ENCODE peak calls at places on chromosome 5, in four cellular contexts. S is PC-3, O is endothelial cell of umbilical vein, E is neural progenitor cell. I is an unnamed sample. For H4K20me1, the result is how much of the 10 kb centered on the place peaks cover.

GRCh38 chr5:57753446-57753845 is 270.8 kb upstream of the ACTBL2 start:
- DNase-seq in S (peak), O (no peak), E (no peak), I (peak)

GRCh38 chr5:76457685-76458491 is 54.8 kb downstream of the IQGAP2 start:
- DNase-seq in S (peak), O (no peak), E (no peak), I (no peak)

GRCh38 chr5:180070726-180071417 is 687 bp downstream of the RNF130 start:
- DNase-seq in S (peak), O (peak), E (peak), I (peak)

GRCh38 chr5:146164382-146164781 is 18.1 kb downstream of the LARS1 start:
- DNase-seq in S (no peak), O (no peak), E (no peak), I (no peak)

GRCh38 chr5:178551059-178551458 is 39.1 kb downstream of the COL23A1 start:
- DNase-seq in S (peak), O (peak), E (no peak), I (no peak)

GRCh38 chr5:103094737-103095136 is 25.2 kb downstream of the GIN1 start:
- DNase-seq in S (no peak), O (no peak), E (no peak), I (no peak)

GRCh38 chr5:113059232-113059805 is 82.7 kb downstream of the DCP2 start:
- DNase-seq in S (no peak), O (peak), E (peak), I (no peak)

GRCh38 chr5:140240987-140241706 is 61.8 kb downstream of the PFDN1 start:
- DNase-seq in S (peak), O (peak), E (peak), I (peak)

GRCh38 chr5:78899922-78900362 is 85.2 kb downstream of the ARSB start:
- DNase-seq in S (peak), O (peak), E (peak), I (peak)

DNA sequence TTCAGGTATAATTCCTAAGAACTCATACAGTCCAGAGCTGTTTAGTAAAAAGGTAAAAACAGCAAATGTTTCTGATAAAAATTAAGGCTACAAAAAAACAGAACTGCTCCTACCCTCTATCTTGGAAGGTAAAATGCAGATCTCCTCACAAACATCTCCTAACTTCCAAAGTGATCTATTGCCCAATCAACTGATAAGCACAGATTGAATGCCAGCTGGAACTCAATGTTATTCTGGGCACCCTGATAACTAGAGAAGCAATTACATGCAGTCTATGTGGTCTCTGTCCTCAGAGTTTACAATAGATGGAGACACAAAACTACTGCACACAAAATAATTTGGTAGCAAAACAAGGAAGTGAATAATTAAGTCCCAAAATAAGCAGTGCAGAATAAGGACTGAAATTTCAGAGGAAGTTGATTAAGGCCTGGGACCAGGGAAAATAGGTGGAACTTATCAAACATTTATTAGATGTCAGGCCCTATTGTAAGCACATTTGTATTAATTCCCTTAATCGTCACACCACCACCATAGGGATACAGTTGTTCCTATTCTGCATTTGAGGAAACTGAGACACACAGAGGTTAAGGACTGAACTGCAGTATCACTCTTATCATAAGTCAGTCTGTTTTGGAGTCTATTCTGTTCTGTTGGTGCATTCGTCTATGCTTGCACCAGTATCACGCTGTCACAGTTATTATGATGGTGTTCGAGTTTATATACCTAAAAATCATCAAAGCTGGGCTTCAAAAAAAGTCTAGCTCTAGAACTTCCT is 102.2 kb upstream of the TARS1 start:
- DNase-seq in S (no peak), O (peak), E (no peak), I (no peak)
- TF ChIP-seq CTCF in S (peak), O (no peak), E (no peak), I (no peak)

GRCh38 chr5:131789765-131790164 is 7.1 kb downstream of the FNIP1 start:
- DNase-seq in S (no peak), O (no peak), E (no peak), I (no peak)
- H4K20me1 ChIP-seq in S (under half), O (under half), E (half or more), I (under half)

GRCh38 chr5:115166744-115167393 is 2.8 kb downstream of the TRIM36 start:
- DNase-seq in S (no peak), O (no peak), E (no peak), I (no peak)

GRCh38 chr5:115170924-115171510 is 1.3 kb upstream of the TRIM36 start:
- DNase-seq in S (peak), O (no peak), E (no peak), I (no peak)

GRCh38 chr5:115170128-115170923 is 618 bp upstream of the TRIM36 start:
- DNase-seq in S (peak), O (peak), E (peak), I (no peak)

GRCh38 chr5:115168829-115169391 is 798 bp downstream of the TRIM36 start:
- DNase-seq in S (no peak), O (peak), E (peak), I (peak)

DNA sequence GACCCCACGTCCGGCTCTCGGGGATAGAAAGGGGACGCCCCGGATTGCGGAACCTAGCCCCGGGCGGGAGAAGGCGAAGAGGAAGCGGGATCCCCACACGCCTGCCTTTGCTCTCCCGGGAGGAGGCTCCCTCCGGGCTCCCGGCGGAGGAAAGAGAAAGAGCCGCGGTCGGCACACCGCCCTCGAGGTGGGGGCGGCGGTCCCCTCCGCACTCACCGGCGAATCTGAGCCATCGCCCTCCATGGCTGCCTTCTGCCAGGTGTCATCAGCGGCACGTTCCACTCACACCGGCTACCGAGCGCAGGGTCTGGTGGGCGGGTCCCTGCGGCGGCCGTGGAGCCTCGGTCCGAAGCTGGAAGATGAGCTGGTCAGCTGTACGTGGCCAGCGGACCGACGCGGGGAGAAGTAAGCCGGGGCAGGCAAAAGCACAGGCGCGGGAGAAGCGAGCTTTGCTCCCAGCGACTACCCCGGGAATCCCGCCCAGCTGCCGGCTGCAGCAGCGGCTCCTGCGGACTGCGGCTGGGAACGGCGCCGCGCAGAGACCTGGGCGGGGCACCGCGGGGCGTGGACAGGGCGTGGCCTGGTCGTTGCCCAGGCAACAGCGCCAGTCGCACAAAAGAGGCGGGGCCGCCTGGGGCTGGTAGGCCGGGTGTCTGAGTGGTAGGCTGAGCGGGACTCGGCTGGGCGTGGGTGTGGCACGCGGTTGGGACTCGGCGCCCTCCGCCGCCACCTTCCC is at the start of gene TRIM36:
- DNase-seq in S (peak), O (peak), E (peak), I (peak)
- TF ChIP-seq CTCF in S (peak), O (peak), E (peak), I (no peak)

GRCh38 chr5:177483994-177484901 is 10.8 kb upstream of the DBN1 start:
- DNase-seq in S (peak), O (no peak), E (no peak), I (no peak)
- H4K20me1 ChIP-seq in S (under half), O (under half), E (under half), I (under half)

DNA sequence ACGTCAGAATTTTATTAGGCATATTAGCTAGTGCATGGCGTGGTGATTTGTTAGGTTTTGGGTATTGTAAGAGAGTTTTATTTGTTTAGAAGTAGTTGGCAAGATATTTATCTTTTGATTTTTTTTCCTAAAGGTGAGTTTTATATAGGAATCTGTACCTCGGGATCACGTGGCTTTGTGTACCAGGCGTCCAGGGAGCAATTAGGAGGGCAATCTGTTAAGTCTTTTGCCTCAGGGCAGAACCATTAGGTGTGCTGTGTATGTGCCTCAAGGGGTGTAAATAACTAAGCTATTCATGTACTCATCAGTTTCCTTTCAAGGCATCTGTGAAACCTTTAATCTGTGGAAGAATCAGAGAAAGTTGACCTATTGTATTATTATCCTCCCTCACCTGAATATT is 39.4 kb downstream of the ZSWIM6 start:
- DNase-seq in S (no peak), O (no peak), E (no peak), I (no peak)
- TF ChIP-seq CTCF in S (no peak), O (no peak), E (no peak), I (no peak)

GRCh38 chr5:37685211-37685610 is 154.6 kb downstream of the GDNF start:
- DNase-seq in S (no peak), O (no peak), E (no peak), I (no peak)
- H4K20me1 ChIP-seq in S (under half), O (under half), E (under half), I (under half)

GRCh38 chr5:173057062-173057924 is 1.1 kb downstream of the CREBRF start:
- DNase-seq in S (peak), O (peak), E (peak), I (peak)
- TF ChIP-seq CTCF in S (no peak), O (peak), E (no peak), I (peak)

DNA sequence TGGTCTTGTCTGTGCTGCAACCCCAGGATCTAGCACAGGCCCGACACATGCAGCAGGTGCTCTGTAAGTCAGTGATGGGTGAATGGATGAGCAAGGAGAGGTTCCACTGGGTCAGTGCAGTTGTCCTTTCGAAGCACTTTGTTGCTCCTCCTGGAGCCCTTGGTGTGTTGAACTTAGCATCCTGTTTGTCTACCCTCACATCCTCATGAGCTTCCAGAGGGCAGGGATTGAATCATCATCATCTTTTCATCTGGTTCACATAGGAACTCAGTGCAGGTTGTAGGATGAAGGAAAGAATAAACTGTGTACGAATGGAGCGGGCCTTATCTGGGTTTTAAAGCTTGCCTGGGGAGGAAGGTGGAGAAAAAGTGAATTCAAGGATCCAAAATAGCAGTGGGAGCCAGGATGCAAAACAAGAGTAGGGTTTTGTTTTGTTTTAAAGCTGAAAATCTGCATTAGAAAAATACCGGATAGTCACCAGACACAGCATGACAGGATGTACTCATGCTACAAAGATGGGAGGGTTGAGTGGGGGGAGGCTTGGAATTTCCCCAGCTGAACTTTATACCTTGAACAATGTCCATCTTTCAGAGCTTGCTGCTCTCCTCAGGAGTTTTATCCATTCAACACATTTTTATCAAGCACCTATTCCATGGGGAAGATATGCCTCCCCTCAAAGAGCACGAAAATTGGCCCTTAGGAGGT is 55.8 kb downstream of the PTTG1 start:
- DNase-seq in S (no peak), O (peak), E (no peak), I (no peak)
- H4K20me1 ChIP-seq in S (under half), O (under half), E (under half), I (under half)

DNA sequence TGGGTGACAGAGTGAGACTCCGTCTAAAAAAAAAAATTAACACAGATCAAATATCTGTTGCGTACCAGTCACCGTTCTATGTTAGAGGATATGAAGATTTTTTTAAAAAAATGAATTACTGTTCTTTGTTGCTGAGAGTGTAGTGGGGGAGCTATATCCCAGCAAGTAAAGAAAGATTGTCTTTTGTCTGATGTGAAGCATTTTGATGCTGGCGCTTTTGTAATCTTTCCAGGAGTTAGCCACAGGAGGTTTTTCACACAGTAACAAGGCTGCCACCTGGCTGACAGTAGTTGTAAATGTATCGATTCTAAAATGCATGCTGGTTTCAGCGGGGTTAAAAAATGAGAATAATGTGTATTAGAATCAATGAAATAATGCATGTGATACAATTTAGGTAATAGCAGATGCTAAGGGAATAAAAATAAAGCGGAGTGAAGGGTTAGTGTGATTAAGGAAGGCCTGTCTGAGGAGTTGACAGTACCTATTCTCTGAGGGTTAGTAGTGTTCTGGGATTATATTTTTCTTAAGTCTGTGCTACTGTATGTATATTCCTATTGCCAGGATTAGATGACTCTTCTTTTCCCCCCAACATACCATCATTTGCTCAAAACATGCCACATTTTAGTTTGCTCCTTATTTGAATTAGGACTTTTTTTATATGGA is 3.4 kb downstream of the LMNB1 start:
- DNase-seq in S (peak), O (peak), E (peak), I (peak)
- TF ChIP-seq CTCF in S (peak), O (peak), E (peak), I (peak)

I was measured in mammary epithelial cell.